ENCODE peak calls at places on chromosome 5, in four cellular contexts. One of them, this sample, is unnamed.

GRCh38 chr5:10331341-10331796 is 22.1 kb upstream of the MARCHF6 start:
- DNase-seq in upper lobe of right lung: peak
- DNase-seq in hippocampal formation: peak
- DNase-seq in NCI-H774: peak
- DNase-seq in this sample: no peak

GRCh38 chr5:91885291-91886265 is 502.5 kb upstream of the ARRDC3 start:
- DNase-seq in upper lobe of right lung: no peak
- DNase-seq in hippocampal formation: no peak
- DNase-seq in NCI-H774: no peak
- DNase-seq in this sample: peak

GRCh38 chr5:136016945-136017530 is 11.8 kb upstream of the TGFBI start:
- DNase-seq in upper lobe of right lung: no peak
- DNase-seq in hippocampal formation: peak
- DNase-seq in NCI-H774: no peak
- DNase-seq in this sample: no peak

GRCh38 chr5:134594797-134595457 is 37.7 kb downstream of the SAR1B start:
- DNase-seq in upper lobe of right lung: no peak
- DNase-seq in hippocampal formation: no peak
- DNase-seq in NCI-H774: peak
- DNase-seq in this sample: peak

GRCh38 chr5:61744690-61745619 is 412.9 kb downstream of the ZSWIM6 start:
- DNase-seq in upper lobe of right lung: no peak
- DNase-seq in hippocampal formation: no peak
- DNase-seq in NCI-H774: no peak
- DNase-seq in this sample: no peak

GRCh38 chr5:164597293-164597900 is 1092.0 kb downstream of the MAT2B start:
- DNase-seq in upper lobe of right lung: no peak
- DNase-seq in hippocampal formation: no peak
- DNase-seq in NCI-H774: no peak
- DNase-seq in this sample: no peak

GRCh38 chr5:160259341-160259740 is 30.0 kb downstream of the FABP6 start:
- DNase-seq in upper lobe of right lung: peak
- DNase-seq in hippocampal formation: no peak
- DNase-seq in NCI-H774: no peak
- DNase-seq in this sample: no peak

GRCh38 chr5:101012880-101013279 is 109.8 kb upstream of the ST8SIA4 start:
- DNase-seq in upper lobe of right lung: no peak
- DNase-seq in hippocampal formation: no peak
- DNase-seq in NCI-H774: no peak
- DNase-seq in this sample: no peak

GRCh38 chr5:122004201-122004600 is 42.4 kb downstream of the SRFBP1 start:
- DNase-seq in upper lobe of right lung: no peak
- DNase-seq in hippocampal formation: no peak
- DNase-seq in NCI-H774: no peak
- DNase-seq in this sample: no peak

GRCh38 chr5:1171340-1171941 is 30.0 kb upstream of the SLC6A19 start:
- DNase-seq in upper lobe of right lung: no peak
- DNase-seq in hippocampal formation: no peak
- DNase-seq in NCI-H774: no peak
- DNase-seq in this sample: no peak

GRCh38 chr5:123086376-123087055 is 2.5 kb upstream of the PRDM6 start:
- DNase-seq in upper lobe of right lung: no peak
- DNase-seq in hippocampal formation: no peak
- DNase-seq in NCI-H774: no peak
- DNase-seq in this sample: no peak

GRCh38 chr5:124315746-124316415 is 430.6 kb downstream of the ZNF608 start:
- DNase-seq in upper lobe of right lung: no peak
- DNase-seq in hippocampal formation: no peak
- DNase-seq in NCI-H774: no peak
- DNase-seq in this sample: no peak

GRCh38 chr5:156411-157072 is 34.8 kb upstream of the LRRC14B start:
- DNase-seq in upper lobe of right lung: peak
- DNase-seq in hippocampal formation: no peak
- DNase-seq in NCI-H774: no peak
- DNase-seq in this sample: no peak

GRCh38 chr5:150209020-150209635 is 19.3 kb downstream of the SLC6A7 start:
- DNase-seq in upper lobe of right lung: peak
- DNase-seq in hippocampal formation: no peak
- DNase-seq in NCI-H774: no peak
- DNase-seq in this sample: no peak

GRCh38 chr5:159849437-159850191 is 66.7 kb upstream of the ADRA1B start:
- DNase-seq in upper lobe of right lung: no peak
- DNase-seq in hippocampal formation: no peak
- DNase-seq in NCI-H774: no peak
- DNase-seq in this sample: no peak

GRCh38 chr5:123285122-123286011 is 137.8 kb downstream of the CEP120 start:
- DNase-seq in upper lobe of right lung: no peak
- DNase-seq in hippocampal formation: no peak
- DNase-seq in NCI-H774: no peak
- DNase-seq in this sample: peak

GRCh38 chr5:44862808-44863207 is 54.1 kb downstream of the MRPS30 start:
- DNase-seq in upper lobe of right lung: no peak
- DNase-seq in hippocampal formation: no peak
- DNase-seq in NCI-H774: no peak
- DNase-seq in this sample: no peak

GRCh38 chr5:120454094-120454798 is 9.9 kb upstream of the PRR16 start:
- DNase-seq in upper lobe of right lung: no peak
- DNase-seq in hippocampal formation: no peak
- DNase-seq in NCI-H774: no peak
- DNase-seq in this sample: no peak

GRCh38 chr5:144076521-144077083 is 93.9 kb downstream of the YIPF5 start:
- DNase-seq in upper lobe of right lung: no peak
- DNase-seq in hippocampal formation: no peak
- DNase-seq in NCI-H774: no peak
- DNase-seq in this sample: no peak

GRCh38 chr5:57386958-57387357 is 95.7 kb downstream of the ACTBL2 start:
- DNase-seq in upper lobe of right lung: no peak
- DNase-seq in hippocampal formation: no peak
- DNase-seq in NCI-H774: no peak
- DNase-seq in this sample: no peak

GRCh38 chr5:111229871-111230812 is 6.0 kb downstream of the CAMK4 start:
- DNase-seq in upper lobe of right lung: no peak
- DNase-seq in hippocampal formation: no peak
- DNase-seq in NCI-H774: no peak
- DNase-seq in this sample: no peak

GRCh38 chr5:65722575-65723424 is 795 bp downstream of the NLN start:
- DNase-seq in upper lobe of right lung: no peak
- DNase-seq in hippocampal formation: peak
- DNase-seq in NCI-H774: peak
- DNase-seq in this sample: peak

GRCh38 chr5:63131618-63132285 is 553.1 kb downstream of the LRRC70 start:
- DNase-seq in upper lobe of right lung: no peak
- DNase-seq in hippocampal formation: no peak
- DNase-seq in NCI-H774: no peak
- DNase-seq in this sample: no peak

GRCh38 chr5:150163547-150164059 is 3.0 kb upstream of the CDX1 start:
- DNase-seq in upper lobe of right lung: no peak
- DNase-seq in hippocampal formation: no peak
- DNase-seq in NCI-H774: no peak
- DNase-seq in this sample: no peak

GRCh38 chr5:135203019-135203418 is 169.0 kb upstream of the PITX1 start:
- DNase-seq in upper lobe of right lung: no peak
- DNase-seq in hippocampal formation: no peak
- DNase-seq in NCI-H774: no peak
- DNase-seq in this sample: no peak

GRCh38 chr5:143759368-143760136 is 52.4 kb upstream of the HMHB1 start:
- DNase-seq in upper lobe of right lung: no peak
- DNase-seq in hippocampal formation: no peak
- DNase-seq in NCI-H774: no peak
- DNase-seq in this sample: no peak

GRCh38 chr5:151023651-151024050 is 3.3 kb downstream of the GPX3 start:
- DNase-seq in upper lobe of right lung: peak
- DNase-seq in hippocampal formation: no peak
- DNase-seq in NCI-H774: no peak
- DNase-seq in this sample: no peak

GRCh38 chr5:14405706-14406553 is 175.7 kb upstream of the OTULINL start:
- DNase-seq in upper lobe of right lung: no peak
- DNase-seq in hippocampal formation: no peak
- DNase-seq in NCI-H774: no peak
- DNase-seq in this sample: no peak

GRCh38 chr5:78964889-78965288 is 20.2 kb downstream of the ARSB start:
- DNase-seq in upper lobe of right lung: no peak
- DNase-seq in hippocampal formation: no peak
- DNase-seq in NCI-H774: peak
- DNase-seq in this sample: no peak

GRCh38 chr5:151085517-151086031 is 4.7 kb upstream of the TNIP1 start:
- DNase-seq in upper lobe of right lung: peak
- DNase-seq in hippocampal formation: no peak
- DNase-seq in NCI-H774: no peak
- DNase-seq in this sample: no peak

GRCh38 chr5:178290376-178290775 is 57.8 kb upstream of the PHYKPL start:
- DNase-seq in upper lobe of right lung: no peak
- DNase-seq in hippocampal formation: no peak
- DNase-seq in NCI-H774: no peak
- DNase-seq in this sample: no peak

GRCh38 chr5:134571703-134572405 is 46.4 kb downstream of the JADE2 start:
- DNase-seq in upper lobe of right lung: no peak
- DNase-seq in hippocampal formation: no peak
- DNase-seq in NCI-H774: no peak
- DNase-seq in this sample: no peak

GRCh38 chr5:108521841-108522506 is 140.1 kb upstream of the FBXL17 start:
- DNase-seq in upper lobe of right lung: no peak
- DNase-seq in hippocampal formation: no peak
- DNase-seq in NCI-H774: peak
- DNase-seq in this sample: no peak

GRCh38 chr5:61496406-61497307 is 164.6 kb downstream of the ZSWIM6 start:
- DNase-seq in upper lobe of right lung: no peak
- DNase-seq in hippocampal formation: peak
- DNase-seq in NCI-H774: no peak
- DNase-seq in this sample: peak

GRCh38 chr5:75461679-75462078 is 49.8 kb downstream of the CERT1 start:
- DNase-seq in upper lobe of right lung: no peak
- DNase-seq in hippocampal formation: no peak
- DNase-seq in NCI-H774: no peak
- DNase-seq in this sample: no peak